ENCODE peak calls at places on chromosomes 6 and 20, in six cellular contexts. V is kidney tubule cell, D is A549, G is COLO829, A is testis, H is astrocyte of the spinal cord. R is an unnamed sample.

GRCh38 chr6:13120483-13121482 is 207.6 kb downstream of the TBC1D7 start:
- DNase-seq in V (no peak), D (no peak), G (no peak), A (no peak), H (no peak), R (no peak)

GRCh38 chr6:34630040-34630439 is 66.5 kb downstream of the ILRUN start:
- DNase-seq in V (peak), D (peak), G (peak), A (no peak), H (peak), R (peak)

GRCh38 chr6:99879431-99879830 is 114.6 kb downstream of the MCHR2 start:
- DNase-seq in V (no peak), D (no peak), G (no peak), A (no peak), H (no peak), R (no peak)

GRCh38 chr6:147699637-147700036 is 191.1 kb downstream of the SAMD5 start:
- DNase-seq in V (peak), D (peak), G (peak), A (no peak), H (peak), R (peak)

GRCh38 chr6:54192993-54193392 is 81.8 kb downstream of the MLIP start:
- DNase-seq in V (no peak), D (no peak), G (no peak), A (no peak), H (peak), R (no peak)

GRCh38 chr20:47688385-47689381 is 96.6 kb downstream of the SULF2 start:
- DNase-seq in V (peak), D (no peak), G (no peak), A (no peak), H (peak), R (no peak)

GRCh38 chr20:63740070-63740500 is 509 bp downstream of the SLC2A4RG start:
- DNase-seq in V (peak), D (no peak), G (no peak), A (no peak), H (peak), R (peak)

GRCh38 chr20:43721429-43722152 is 5.2 kb downstream of the GTSF1L start:
- DNase-seq in V (no peak), D (no peak), G (no peak), A (no peak), H (no peak), R (no peak)

GRCh38 chr6:17385660-17386059 is 7.7 kb upstream of the CAP2 start:
- DNase-seq in V (peak), D (no peak), G (no peak), A (no peak), H (no peak), R (peak)

GRCh38 chr20:3755269-3755668 is 12.3 kb downstream of the ADISSP start:
- DNase-seq in V (no peak), D (no peak), G (no peak), A (no peak), H (no peak), R (no peak)

GRCh38 chr20:43915209-43916072 is 789 bp downstream of the TOX2 start:
- DNase-seq in V (no peak), D (no peak), G (no peak), A (peak), H (peak), R (no peak)

GRCh38 chr6:12751694-12752304 is 35.2 kb downstream of the PHACTR1 start:
- DNase-seq in V (peak), D (peak), G (peak), A (peak), H (peak), R (peak)

GRCh38 chr20:14055127-14055742 is 59.9 kb downstream of the MACROD2 start:
- DNase-seq in V (peak), D (peak), G (peak), A (peak), H (peak), R (peak)

GRCh38 chr6:64712606-64713005 is 994.4 kb downstream of the EYS start:
- DNase-seq in V (peak), D (no peak), G (no peak), A (no peak), H (peak), R (peak)

GRCh38 chr6:137904822-137905617 is 38.0 kb downstream of the TNFAIP3 start:
- DNase-seq in V (peak), D (no peak), G (no peak), A (no peak), H (peak), R (peak)

GRCh38 chr20:56628015-56628872 is 862 bp upstream of the TFAP2C start:
- DNase-seq in V (peak), D (peak), G (no peak), A (peak), H (no peak), R (no peak)

GRCh38 chr6:128327890-128328289 is 192.5 kb downstream of the PTPRK start:
- DNase-seq in V (peak), D (peak), G (no peak), A (peak), H (no peak), R (no peak)

R was measured in kidney glomerular epithelial cell.